ENCODE peak calls at places on chromosomes 12 and 14, in seven cellular contexts. B, M, W, Z, P, S and I are unnamed samples.

GRCh38 chr12:44812062-44812461 is 64.1 kb downstream of the NELL2 start:
- DNase-seq in S (no peak), P (no peak), W (no peak), Z (peak), B (peak), M (peak), I (no peak)

GRCh38 chr14:102903889-102904512 is 18.5 kb upstream of the AMN start:
- DNase-seq in S (no peak), M (no peak), Z (no peak), W (no peak), B (no peak), P (no peak), I (no peak)

GRCh38 chr12:113734503-113734902 is 231.6 kb downstream of the RBM19 start:
- DNase-seq in B (no peak), Z (no peak), P (no peak), M (no peak), S (no peak), W (no peak), I (no peak)

GRCh38 chr12:14845350-14845750 is 2.0 kb upstream of the ART4 start:
- DNase-seq in P (no peak), W (peak), M (peak), S (no peak), B (peak), Z (peak), I (peak)

GRCh38 chr12:96131230-96131788 is 62.9 kb upstream of the ELK3 start:
- DNase-seq in M (no peak), P (no peak), W (no peak), B (no peak), S (no peak), Z (no peak), I (no peak)

GRCh38 chr14:36021030-36021422 is 155.5 kb downstream of the PTCSC3 start:
- DNase-seq in M (no peak), Z (no peak), B (no peak), W (no peak), S (no peak), P (no peak), I (no peak)

GRCh38 chr12:130933269-130933995 is 20.3 kb upstream of the ADGRD1 start:
- DNase-seq in S (no peak), Z (no peak), M (no peak), W (no peak), P (no peak), B (no peak), I (no peak)

GRCh38 chr12:104042580-104042979 is 7.4 kb downstream of the GLT8D2 start:
- DNase-seq in P (no peak), S (no peak), Z (no peak), M (no peak), W (no peak), B (no peak), I (no peak)

GRCh38 chr14:72503271-72503670 is 390.6 kb downstream of the DPF3 start:
- DNase-seq in M (no peak), Z (no peak), B (no peak), P (no peak), S (no peak), W (no peak), I (no peak)

GRCh38 chr12:1380171-1380974 is 214.0 kb downstream of the FBXL14 start:
- DNase-seq in P (no peak), B (no peak), S (no peak), W (no peak), M (no peak), Z (no peak), I (no peak)

GRCh38 chr14:62117718-62118164 is 355.5 kb downstream of the SNAPC1 start:
- DNase-seq in M (no peak), B (no peak), W (no peak), Z (no peak), S (no peak), P (no peak), I (no peak)

GRCh38 chr12:52667509-52667908 is 12.7 kb downstream of the KRT1 start:
- DNase-seq in B (no peak), S (no peak), W (peak), M (no peak), P (no peak), Z (peak), I (no peak)

GRCh38 chr12:92987362-92987761 is 58.3 kb upstream of the EEA1 start:
- DNase-seq in Z (no peak), W (peak), P (peak), S (no peak), B (no peak), M (peak), I (no peak)

GRCh38 chr12:104072099-104072498 is 7.8 kb downstream of the HCFC2 start:
- DNase-seq in M (no peak), S (no peak), W (no peak), P (no peak), Z (no peak), B (no peak), I (no peak)

GRCh38 chr14:100371773-100372172 is 48.6 kb downstream of the SLC25A47 start:
- DNase-seq in W (no peak), M (no peak), S (no peak), P (no peak), B (no peak), Z (no peak), I (no peak)

GRCh38 chr12:15428632-15429031 is 106.3 kb downstream of the PTPRO start:
- DNase-seq in B (no peak), M (no peak), Z (no peak), P (no peak), W (no peak), S (no peak), I (no peak)

GRCh38 chr14:38862381-38862780 is 240.7 kb downstream of the SEC23A start:
- DNase-seq in M (no peak), W (no peak), B (no peak), S (no peak), P (no peak), Z (no peak), I (no peak)

GRCh38 chr12:105729372-105729771 is 398.9 kb downstream of the C12orf75 start:
- DNase-seq in M (no peak), B (no peak), Z (no peak), S (no peak), W (no peak), P (no peak), I (no peak)

GRCh38 chr14:20468773-20469241 is 399 bp upstream of the PNP start:
- DNase-seq in S (no peak), M (no peak), W (no peak), P (no peak), B (no peak), Z (peak), I (no peak)

GRCh38 chr12:89384050-89384749 is 31.9 kb upstream of the DUSP6 start:
- DNase-seq in P (peak), W (peak), B (no peak), S (no peak), M (no peak), Z (peak), I (peak)

GRCh38 chr12:53048780-53049401 is 974 bp upstream of the TNS2 start:
- DNase-seq in S (no peak), B (no peak), P (no peak), M (no peak), W (no peak), Z (peak), I (peak)

GRCh38 chr12:62969695-62970094 is 34.7 kb upstream of the PPM1H start:
- DNase-seq in P (no peak), M (no peak), Z (no peak), B (no peak), W (no peak), S (no peak), I (no peak)

GRCh38 chr12:130127527-130127908 is 34.7 kb upstream of the FZD10 start:
- DNase-seq in M (no peak), Z (no peak), P (no peak), B (no peak), S (no peak), W (no peak), I (no peak)

GRCh38 chr12:116818341-116818856 is 62.8 kb downstream of the HRK start:
- DNase-seq in B (no peak), W (no peak), M (peak), P (no peak), S (no peak), Z (peak), I (peak)

GRCh38 chr12:89328483-89329030 is 23.7 kb downstream of the DUSP6 start:
- DNase-seq in B (no peak), W (no peak), M (no peak), S (no peak), Z (no peak), P (no peak), I (no peak)

GRCh38 chr14:44897844-44898151 is 63.9 kb downstream of the KLHL28 start:
- DNase-seq in M (no peak), B (no peak), Z (no peak), P (no peak), W (no peak), S (no peak), I (no peak)

GRCh38 chr14:103892247-103892646 is 36.0 kb upstream of the TDRD9 start:
- DNase-seq in S (no peak), W (no peak), Z (no peak), P (no peak), B (no peak), M (no peak), I (no peak)

GRCh38 chr12:58066296-58066695 is 124.9 kb downstream of the ATP23 start:
- DNase-seq in M (no peak), W (no peak), P (no peak), S (no peak), Z (no peak), B (no peak), I (no peak)

GRCh38 chr12:15209782-15210181 is 11.4 kb downstream of the RERG start:
- DNase-seq in W (no peak), B (no peak), P (no peak), Z (no peak), M (no peak), S (no peak), I (no peak)

GRCh38 chr14:24392327-24393098 is 6.3 kb upstream of the NYNRIN start:
- DNase-seq in S (peak), M (no peak), B (no peak), W (no peak), P (no peak), Z (no peak), I (no peak)

GRCh38 chr12:24135158-24135850 is 185.8 kb upstream of the SOX5 start:
- DNase-seq in Z (no peak), W (no peak), B (no peak), S (no peak), P (no peak), M (no peak), I (no peak)